ENCODE peak calls at places on chromosome 2, in four cellular contexts. R is small intestine, P is right lobe of liver, A is adipocyte. B is an unnamed sample.

GRCh38 chr2:201420442-201421113 is 30.7 kb downstream of the TRAK2 start:
- DNase-seq in P (no peak), R (no peak), A (peak; percentile 68), B (no peak)

GRCh38 chr2:189328451-189329249 is 112.6 kb upstream of the WDR75 start:
- DNase-seq in P (no peak), R (no peak), A (peak; percentile 50), B (no peak)

GRCh38 chr2:101296314-101296809 is 12.1 kb downstream of the RNF149 start:
- DNase-seq in P (no peak), A (peak; percentile 49), R (no peak), B (no peak)

GRCh38 chr2:47058061-47058931 is 96.8 kb downstream of the STPG4 start:
- DNase-seq in R (no peak), A (peak; percentile 84), P (no peak), B (no peak)

GRCh38 chr2:23554054-23554697 is 169.2 kb downstream of the KLHL29 start:
- DNase-seq in R (no peak), P (no peak), A (no peak), B (no peak)

GRCh38 chr2:130834091-130834922 is 2.4 kb upstream of the ARHGEF4 start:
- DNase-seq in P (no peak), R (no peak), A (no peak), B (no peak)

GRCh38 chr2:212730994-212731393 is 192.4 kb upstream of the ERBB4 start:
- DNase-seq in A (no peak), R (no peak), P (no peak), B (no peak)

GRCh38 chr2:32715391-32715841 is 87.6 kb downstream of the TTC27 start:
- DNase-seq in P (no peak), A (peak; percentile 26), R (no peak), B (no peak)

GRCh38 chr2:99865818-99866676 is 276.3 kb downstream of the AFF3 start:
- DNase-seq in R (no peak), A (peak; percentile 75), P (no peak), B (no peak)

GRCh38 chr2:25976884-25977741 is 5.2 kb downstream of the KIF3C start:
- DNase-seq in A (peak; percentile 30), P (no peak), R (no peak), B (no peak)

GRCh38 chr2:89821455-89821945 is 1130.0 kb downstream of the RPIA start:
- DNase-seq in P (no peak), A (no peak), R (no peak), B (no peak)

GRCh38 chr2:89819809-89820208 is 1128.3 kb downstream of the RPIA start:
- DNase-seq in P (no peak), A (no peak), R (no peak), B (no peak)

GRCh38 chr2:89823556-89823955 is 1132.1 kb downstream of the RPIA start:
- DNase-seq in P (no peak), R (no peak), A (no peak), B (no peak)

GRCh38 chr2:89825034-89825433 is 1133.6 kb downstream of the RPIA start:
- DNase-seq in R (no peak), P (no peak), A (no peak), B (no peak)

GRCh38 chr2:89820248-89820647 is 1128.8 kb downstream of the RPIA start:
- DNase-seq in R (no peak), P (no peak), A (no peak), B (no peak)
- H3K9me3 ChIP-seq in R (peaks cover 2% of the 10 kb centered on the region), P (no peaks in the 10 kb centered on the region), A (peaks cover 70% of the 10 kb centered on the region), B (peaks cover 81% of the 10 kb centered on the region)

GRCh38 chr2:88757025-88757424 is 65.6 kb downstream of the RPIA start:
- DNase-seq in R (peak; percentile 22), A (no peak), P (no peak), B (no peak)

GRCh38 chr2:88764850-88765153 is 73.3 kb downstream of the RPIA start:
- DNase-seq in P (no peak), A (no peak), R (no peak), B (no peak)

GRCh38 chr2:88764141-88764849 is 72.8 kb downstream of the RPIA start:
- DNase-seq in P (no peak), R (no peak), A (no peak), B (no peak)

GRCh38 chr2:88765154-88765948 is 73.9 kb downstream of the RPIA start:
- DNase-seq in R (peak; percentile 52), P (peak; percentile 40), A (peak; percentile 42), B (no peak)

GRCh38 chr2:88760819-88761598 is 69.5 kb downstream of the RPIA start:
- DNase-seq in A (no peak), P (no peak), R (no peak), B (no peak)
- H3K9me3 ChIP-seq in A (peaks cover 8% of the 10 kb centered on the region), P (no peaks in the 10 kb centered on the region), R (no peaks in the 10 kb centered on the region), B (peaks cover 8% of the 10 kb centered on the region)

DNA sequence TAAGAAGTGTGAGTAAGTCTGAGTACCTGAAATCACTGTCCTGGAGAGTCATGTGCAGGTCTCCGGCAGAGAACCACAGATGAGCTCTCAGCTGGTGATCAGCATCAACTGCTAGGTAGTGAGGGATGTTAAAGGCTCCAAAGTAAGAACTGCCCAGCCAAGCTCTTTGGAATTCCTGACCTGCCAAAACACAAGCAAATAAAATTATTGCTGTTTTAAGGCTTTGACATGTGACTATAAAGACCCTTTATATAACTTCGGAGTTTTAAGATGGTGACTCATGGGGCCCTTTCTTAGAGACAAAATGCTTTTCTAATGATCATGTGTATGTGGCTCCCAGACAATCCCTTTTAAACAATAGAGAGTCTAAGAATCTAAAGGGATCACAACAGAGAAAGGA is 855.7 kb downstream of the TRIB2 start:
- DNase-seq in R (no peak), P (no peak), A (no peak), B (no peak)
- H3K9me3 ChIP-seq in R (no peaks in the 10 kb centered on the region), P (no peaks in the 10 kb centered on the region), A (no peaks in the 10 kb centered on the region), B (no peaks in the 10 kb centered on the region)

GRCh38 chr2:78928502-78928901 is 97.0 kb upstream of the REG3G start:
- DNase-seq in R (no peak), A (no peak), P (no peak), B (no peak)
- H3K9me3 ChIP-seq in R (no peaks in the 10 kb centered on the region), A (no peaks in the 10 kb centered on the region), P (no peaks in the 10 kb centered on the region), B (no peaks in the 10 kb centered on the region)

DNA sequence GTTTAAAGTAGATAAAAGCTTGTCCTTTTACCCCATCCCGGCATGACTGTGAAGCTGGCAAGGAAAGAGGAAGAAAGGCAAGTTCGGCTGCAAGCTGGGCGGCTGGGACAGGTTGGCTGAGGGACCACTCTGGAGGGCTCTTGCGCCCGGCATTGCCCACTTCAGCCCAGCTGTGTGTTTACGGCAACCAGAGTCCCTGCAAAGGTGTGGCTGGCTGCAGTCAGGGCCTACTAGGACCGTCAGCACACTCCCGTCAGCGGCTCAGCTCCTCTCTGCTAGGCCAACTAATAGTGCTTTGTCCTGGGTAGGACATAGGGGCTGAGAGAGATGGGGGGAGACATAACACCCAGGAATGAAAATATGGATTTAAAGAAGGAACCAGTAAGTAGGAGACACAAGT is 11.7 kb upstream of the SAP130 start:
- DNase-seq in R (no peak), A (no peak), P (no peak), B (no peak)
- H3K9me3 ChIP-seq in R (peaks cover 8% of the 10 kb centered on the region), A (peaks cover 63% of the 10 kb centered on the region), P (no peaks in the 10 kb centered on the region), B (peaks cover 25% of the 10 kb centered on the region)

DNA sequence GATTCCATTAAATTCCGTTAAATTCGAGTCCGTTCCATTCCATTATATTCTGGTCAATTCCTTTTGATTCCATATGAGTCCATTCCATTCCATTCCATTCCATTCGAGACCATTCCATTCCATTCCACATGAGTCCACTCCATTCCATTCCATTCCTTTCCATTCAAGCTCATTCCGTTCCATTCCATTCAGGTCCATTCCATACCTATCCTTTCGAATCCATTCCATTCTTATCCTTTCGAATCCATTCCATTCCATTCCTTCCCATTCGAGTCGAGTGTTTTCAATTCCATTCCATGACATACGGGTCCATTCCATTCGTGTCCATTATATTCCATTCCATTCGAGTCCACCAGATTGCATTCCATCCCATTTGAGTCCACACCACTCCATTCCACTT is 1127.4 kb downstream of the RPIA start:
- DNase-seq in P (no peak), A (no peak), R (no peak), B (no peak)
- H3K9me3 ChIP-seq in P (no peaks in the 10 kb centered on the region), A (peaks cover 67% of the 10 kb centered on the region), R (peaks cover 2% of the 10 kb centered on the region), B (peaks cover 81% of the 10 kb centered on the region)

GRCh38 chr2:181861379-181861778 is 30.2 kb upstream of the ITPRID2 start:
- DNase-seq in A (no peak), R (no peak), P (no peak), B (no peak)
- H3K9me3 ChIP-seq in A (no peaks in the 10 kb centered on the region), R (no peaks in the 10 kb centered on the region), P (no peaks in the 10 kb centered on the region), B (no peaks in the 10 kb centered on the region)

GRCh38 chr2:95143838-95144237 is 15.8 kb downstream of the ZNF514 start:
- DNase-seq in P (no peak), A (no peak), R (no peak), B (no peak)
- H3K9me3 ChIP-seq in P (no peaks in the 10 kb centered on the region), A (peaks cover 87% of the 10 kb centered on the region), R (peaks cover 3% of the 10 kb centered on the region), B (peaks cover 58% of the 10 kb centered on the region)

GRCh38 chr2:7860693-7861092 is 821.2 kb upstream of the ID2 start:
- DNase-seq in P (no peak), A (no peak), R (no peak), B (no peak)
- H3K9me3 ChIP-seq in P (no peaks in the 10 kb centered on the region), A (no peaks in the 10 kb centered on the region), R (no peaks in the 10 kb centered on the region), B (no peaks in the 10 kb centered on the region)

B was measured in AG04450.